ENCODE peak calls at places on chromosomes 16 and 17, in four cellular contexts. Q is brain microvascular endothelial cell, F is M059J, E is COR-L47. L is an unnamed sample.

GRCh38 chr16:72066747-72067146 is 3.7 kb downstream of the HPR start:
- DNase-seq in Q (peak; percentile 6), E (no peak), F (peak; percentile 52), L (peak; percentile 50)

GRCh38 chr17:33732116-33732515 is 439.0 kb upstream of the ASIC2 start:
- DNase-seq in E (no peak), Q (no peak), F (no peak), L (no peak)

GRCh38 chr17:39753514-39754160 is 15.9 kb downstream of the GRB7 start:
- DNase-seq in Q (no peak), E (peak; percentile 57), F (no peak), L (no peak)

GRCh38 chr16:62478903-62479458 is 442.7 kb upstream of the CDH8 start:
- DNase-seq in Q (no peak), E (no peak), F (no peak), L (no peak)

GRCh38 chr16:7849891-7850290 is 517.2 kb downstream of the RBFOX1 start:
- DNase-seq in F (no peak), E (no peak), Q (no peak), L (no peak)

GRCh38 chr16:27978876-27979275 is 84.6 kb downstream of the GSG1L start:
- DNase-seq in F (no peak), Q (no peak), E (no peak), L (no peak)

GRCh38 chr16:16996830-16997229 is 473.9 kb downstream of the XYLT1 start:
- DNase-seq in E (no peak), F (no peak), Q (no peak), L (no peak)

GRCh38 chr16:48318630-48319029 is 66.6 kb downstream of the SIAH1 start:
- DNase-seq in F (peak; percentile 56), E (no peak), Q (peak; percentile 59), L (no peak)

GRCh38 chr17:9211133-9211765 is 189.9 kb downstream of the NTN1 start:
- DNase-seq in F (peak; percentile 13), Q (no peak), E (no peak), L (no peak)

L was measured in trophoblast cell.